ENCODE peak calls at places on chromosomes 2 and 18, in seven cellular contexts. R, I, X, A, V, U and G are unnamed samples.

GRCh38 chr18:40867452-40867851 is 1087.6 kb upstream of the PIK3C3 start:
- DNase-seq in R (no peak), I (no peak), X (no peak), A (peak), V (no peak), U (no peak), G (no peak)

GRCh38 chr2:69791045-69791444 is 38.4 kb upstream of the GMCL1 start:
- DNase-seq in R (no peak), I (no peak), X (no peak), A (no peak), V (no peak), U (peak), G (no peak)

GRCh38 chr2:128573531-128573930 is 254.9 kb upstream of the HS6ST1 start:
- DNase-seq in R (peak), I (peak), X (no peak), A (no peak), V (no peak), U (no peak), G (no peak)

GRCh38 chr18:4232656-4233055 is 222.5 kb downstream of the DLGAP1 start:
- DNase-seq in R (no peak), I (no peak), X (no peak), A (no peak), V (no peak), U (no peak), G (no peak)

GRCh38 chr18:76821875-76822509 is 365 bp upstream of the ZNF236 start:
- DNase-seq in R (peak), I (no peak), X (peak), A (peak), V (peak), U (peak), G (peak)

GRCh38 chr18:36769172-36769571 is 59.6 kb downstream of the TPGS2 start:
- DNase-seq in R (no peak), I (no peak), X (no peak), A (no peak), V (no peak), U (no peak), G (no peak)

GRCh38 chr18:6414118-6414722 is 491 bp downstream of the L3MBTL4 start:
- DNase-seq in R (peak), I (no peak), X (peak), A (peak), V (peak), U (peak), G (peak)

GRCh38 chr2:233448220-233448559 is 93.9 kb downstream of the DGKD start:
- DNase-seq in R (peak), I (no peak), X (peak), A (no peak), V (peak), U (no peak), G (no peak)

GRCh38 chr2:75074228-75074627 is 115.8 kb downstream of the POLE4 start:
- DNase-seq in R (no peak), I (no peak), X (no peak), A (no peak), V (no peak), U (no peak), G (no peak)

GRCh38 chr18:67525328-67526110 is 9.0 kb upstream of the DSEL start:
- DNase-seq in R (peak), I (no peak), X (peak), A (peak), V (no peak), U (peak), G (no peak)

GRCh38 chr2:128599700-128600099 is 281.0 kb upstream of the HS6ST1 start:
- DNase-seq in R (peak), I (peak), X (no peak), A (no peak), V (no peak), U (no peak), G (no peak)

GRCh38 chr2:9188823-9189222 is 17.8 kb upstream of the ASAP2 start:
- DNase-seq in R (peak), I (no peak), X (no peak), A (no peak), V (no peak), U (no peak), G (no peak)

GRCh38 chr2:224930990-224931389 is 111.3 kb downstream of the DOCK10 start:
- DNase-seq in R (no peak), I (no peak), X (no peak), A (no peak), V (no peak), U (no peak), G (no peak)

GRCh38 chr2:109614715-109615636 is 812 bp downstream of the SOWAHC start:
- DNase-seq in R (peak), I (no peak), X (peak), A (peak), V (peak), U (peak), G (no peak)

GRCh38 chr2:109612991-109613921 is 510 bp downstream of the SEPTIN10 start:
- DNase-seq in R (peak), I (no peak), X (no peak), A (peak), V (no peak), U (peak), G (no peak)

GRCh38 chr2:109613922-109614714 is at the start of the genes SEPTIN10 and SOWAHC:
- DNase-seq in R (peak), I (no peak), X (peak), A (peak), V (peak), U (peak), G (peak)

GRCh38 chr2:109609352-109610024 is 4.3 kb downstream of the SEPTIN10 start:
- DNase-seq in R (no peak), I (no peak), X (no peak), A (peak), V (no peak), U (no peak), G (no peak)

GRCh38 chr2:109611467-109612095 is 2.2 kb downstream of the SEPTIN10 start:
- DNase-seq in R (no peak), I (no peak), X (no peak), A (peak), V (no peak), U (no peak), G (no peak)
- TF ChIP-seq CTCF in R (peak), I (no peak), X (no peak), A (peak), V (no peak), U (no peak), G (no peak)

DNA sequence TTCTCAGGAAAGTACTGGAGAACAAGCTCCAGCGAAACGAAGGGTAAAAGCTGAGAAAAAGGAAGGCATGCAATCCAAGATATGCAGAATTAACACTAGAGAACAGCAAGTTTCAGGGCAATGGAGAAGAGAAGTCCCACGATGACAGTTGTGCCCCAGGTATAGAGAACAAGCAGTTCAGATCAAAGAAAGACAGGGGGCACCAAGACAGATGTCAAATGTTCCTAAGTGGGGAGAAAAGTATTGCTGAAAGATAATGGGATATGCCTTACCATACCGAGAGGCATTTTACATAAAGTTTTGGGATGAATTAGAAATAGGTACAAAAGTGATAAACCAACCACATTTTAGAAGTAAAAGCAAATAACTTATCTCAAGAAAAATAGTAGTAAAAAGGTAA is 79.1 kb upstream of the UBE2E3 start:
- DNase-seq in R (no peak), I (no peak), X (no peak), A (no peak), V (no peak), U (no peak), G (no peak)
- TF ChIP-seq CTCF in R (no peak), I (no peak), X (no peak), A (no peak), V (no peak), U (no peak), G (no peak)

GRCh38 chr2:197076652-197077051 is 150.1 kb upstream of the PGAP1 start:
- DNase-seq in R (no peak), I (no peak), X (no peak), A (no peak), V (no peak), U (no peak), G (no peak)

GRCh38 chr2:197079832-197080555 is 153.5 kb upstream of the PGAP1 start:
- DNase-seq in R (no peak), I (no peak), X (no peak), A (no peak), V (peak), U (peak), G (no peak)

GRCh38 chr2:197077336-197077735 is 150.8 kb upstream of the PGAP1 start:
- DNase-seq in R (no peak), I (no peak), X (no peak), A (no peak), V (no peak), U (no peak), G (no peak)

GRCh38 chr2:197079414-197079813 is 152.9 kb upstream of the PGAP1 start:
- DNase-seq in R (no peak), I (no peak), X (no peak), A (no peak), V (no peak), U (no peak), G (no peak)

GRCh38 chr2:197078535-197078934 is 152.0 kb upstream of the PGAP1 start:
- DNase-seq in R (no peak), I (no peak), X (no peak), A (no peak), V (no peak), U (no peak), G (no peak)
- TF ChIP-seq CTCF in R (no peak), I (no peak), X (no peak), A (no peak), V (no peak), U (no peak), G (no peak)

DNA sequence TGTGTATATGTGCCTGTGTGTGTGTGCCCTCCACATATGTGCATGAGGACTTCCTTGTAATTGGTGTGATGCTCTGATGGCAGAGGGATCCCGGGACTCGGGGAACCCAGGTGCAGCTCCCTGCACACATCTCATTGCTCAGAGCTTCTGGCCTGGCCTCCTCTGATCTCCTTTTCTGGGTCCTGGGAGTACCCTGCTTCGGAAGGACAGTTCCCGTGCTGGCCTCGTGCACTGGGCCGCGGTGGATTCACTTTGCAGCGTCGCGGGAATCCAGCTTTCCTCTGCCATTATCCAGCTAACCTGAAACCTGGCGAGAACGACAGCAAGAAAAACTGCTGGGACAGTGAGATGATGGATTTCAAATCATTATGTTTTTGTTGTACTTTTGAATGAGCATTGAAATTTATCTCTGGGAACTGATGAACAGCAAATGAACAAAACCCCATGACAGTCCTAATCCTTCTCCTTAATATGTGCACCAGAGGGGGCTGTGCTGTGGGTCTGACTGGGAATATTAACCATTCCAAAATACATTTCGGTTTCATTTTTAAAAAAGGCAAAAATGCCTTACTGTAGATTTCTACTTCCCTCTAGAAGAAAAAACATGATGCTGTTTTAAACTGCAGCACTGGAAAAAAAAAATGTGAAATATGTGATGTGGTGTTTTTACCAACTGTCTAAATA is 78.2 kb downstream of the PTGR3 start:
- DNase-seq in R (peak), I (peak), X (no peak), A (no peak), V (no peak), U (no peak), G (no peak)
- TF ChIP-seq CTCF in R (no peak), I (no peak), X (no peak), A (no peak), V (no peak), U (peak), G (no peak)

DNA sequence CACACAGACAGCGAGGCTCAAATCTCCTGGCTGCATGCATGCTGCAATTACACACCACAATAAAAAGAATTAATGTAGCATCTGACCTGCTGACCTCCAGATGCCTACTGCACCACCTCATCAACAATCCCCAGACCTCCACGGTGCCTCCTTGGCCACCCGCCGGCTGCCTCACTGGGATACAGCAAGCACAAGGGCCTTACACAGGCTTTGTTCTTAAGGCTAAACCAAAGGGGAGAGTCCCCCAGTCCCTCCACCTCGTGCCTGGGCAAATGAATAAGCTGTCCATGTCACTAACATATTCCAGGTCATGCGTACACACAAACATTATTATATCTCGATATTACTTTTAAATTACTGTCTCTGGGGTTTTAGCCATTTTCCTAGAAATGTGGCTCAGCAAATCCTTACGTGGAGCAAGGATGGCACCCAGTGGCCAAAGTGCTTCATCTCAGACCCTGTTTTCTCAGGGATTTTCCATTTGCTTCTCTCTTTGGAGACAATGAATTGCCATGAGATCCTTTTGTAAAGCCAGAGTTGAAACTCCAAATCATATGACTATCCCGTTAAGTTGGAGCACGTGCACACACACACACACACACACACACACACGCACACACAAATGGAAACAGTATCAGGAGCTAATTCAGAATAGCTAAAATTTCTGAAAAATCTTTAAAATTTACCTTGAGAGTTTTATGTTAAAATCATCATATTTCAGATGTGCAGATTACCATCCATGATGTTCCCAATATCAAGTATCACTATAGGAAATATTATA is 313.8 kb downstream of the PDE11A start:
- DNase-seq in R (no peak), I (no peak), X (peak), A (no peak), V (peak), U (peak), G (no peak)
- TF ChIP-seq CTCF in R (peak), I (peak), X (peak), A (peak), V (peak), U (peak), G (no peak)

GRCh38 chr2:39514825-39515224 is 77.7 kb upstream of the MAP4K3 start:
- DNase-seq in R (no peak), I (no peak), X (no peak), A (no peak), V (no peak), U (no peak), G (no peak)

GRCh38 chr2:39512434-39512935 is 75.4 kb upstream of the MAP4K3 start:
- DNase-seq in R (no peak), I (no peak), X (no peak), A (no peak), V (no peak), U (no peak), G (no peak)

GRCh38 chr2:39515273-39515896 is 78.3 kb upstream of the MAP4K3 start:
- DNase-seq in R (no peak), I (no peak), X (no peak), A (no peak), V (no peak), U (no peak), G (no peak)

GRCh38 chr2:39512941-39513340 is 75.9 kb upstream of the MAP4K3 start:
- DNase-seq in R (no peak), I (no peak), X (no peak), A (no peak), V (no peak), U (no peak), G (no peak)

DNA sequence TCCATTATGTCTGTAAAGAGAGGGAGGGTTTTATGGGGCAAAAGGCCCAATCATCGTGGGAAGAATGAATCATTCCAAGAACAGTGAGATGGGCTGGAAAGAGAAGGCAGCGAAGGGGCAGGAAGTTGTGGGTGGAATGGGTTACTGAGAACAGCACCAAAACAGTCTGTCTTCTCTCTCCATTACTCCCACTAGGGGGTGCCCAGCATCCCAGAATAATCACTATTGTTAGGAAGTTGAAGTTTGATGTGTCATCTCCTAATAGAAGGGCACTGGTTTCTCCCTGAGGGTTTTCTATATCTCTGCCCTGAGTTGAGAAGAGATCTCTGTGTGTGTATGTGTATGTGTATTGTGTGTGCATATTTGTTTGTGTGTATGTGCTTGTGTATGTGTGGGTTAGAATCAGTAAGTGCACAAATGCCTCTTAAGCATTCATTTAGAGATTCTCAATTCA is 76.6 kb upstream of the MAP4K3 start:
- DNase-seq in R (peak), I (no peak), X (peak), A (peak), V (peak), U (peak), G (no peak)
- TF ChIP-seq CTCF in R (peak), I (no peak), X (peak), A (peak), V (peak), U (peak), G (no peak)